ENCODE peak calls at places on chromosomes 11 and 22, in seven cellular contexts. One of them, this sample, is unnamed.
A peak's percentile ranks its signal among the peaks of the same experiment; 100 is the strongest.

GRCh38 chr11:119476666-119477331 is 53.8 kb upstream of the THY1 start:
- DNase-seq in fibroblast of pulmonary artery: no peak
- DNase-seq in NCI-H774: no peak
- DNase-seq in esophagus squamous epithelium: no peak
- DNase-seq in HEK293T: no peak
- DNase-seq in anterior cingulate cortex: no peak
- DNase-seq in mammary epithelial cell: no peak
- DNase-seq in this sample: no peak

GRCh38 chr11:22730319-22730718 is 63.9 kb downstream of the GAS2 start:
- DNase-seq in esophagus squamous epithelium: no peak
- DNase-seq in mammary epithelial cell: no peak
- DNase-seq in NCI-H774: no peak
- DNase-seq in fibroblast of pulmonary artery: peak; percentile 14
- DNase-seq in anterior cingulate cortex: no peak
- DNase-seq in HEK293T: no peak
- DNase-seq in this sample: no peak

GRCh38 chr11:24664399-24664798 is 167.5 kb downstream of the LUZP2 start:
- DNase-seq in HEK293T: no peak
- DNase-seq in NCI-H774: no peak
- DNase-seq in fibroblast of pulmonary artery: no peak
- DNase-seq in mammary epithelial cell: no peak
- DNase-seq in esophagus squamous epithelium: no peak
- DNase-seq in anterior cingulate cortex: no peak
- DNase-seq in this sample: no peak

GRCh38 chr11:100827934-100828661 is 141.0 kb downstream of the ARHGAP42 start:
- DNase-seq in mammary epithelial cell: peak; percentile 57
- DNase-seq in esophagus squamous epithelium: no peak
- DNase-seq in HEK293T: peak; percentile 24
- DNase-seq in fibroblast of pulmonary artery: peak; percentile 66
- DNase-seq in anterior cingulate cortex: no peak
- DNase-seq in NCI-H774: no peak
- DNase-seq in this sample: no peak

GRCh38 chr22:41341990-41342389 is 39.8 kb upstream of the TEF start:
- DNase-seq in esophagus squamous epithelium: no peak
- DNase-seq in HEK293T: no peak
- DNase-seq in fibroblast of pulmonary artery: no peak
- DNase-seq in NCI-H774: no peak
- DNase-seq in mammary epithelial cell: no peak
- DNase-seq in anterior cingulate cortex: no peak
- DNase-seq in this sample: peak; percentile 50

GRCh38 chr22:49004484-49005399 is 822.9 kb downstream of the BRD1 start:
- DNase-seq in fibroblast of pulmonary artery: no peak
- DNase-seq in HEK293T: no peak
- DNase-seq in anterior cingulate cortex: no peak
- DNase-seq in mammary epithelial cell: no peak
- DNase-seq in esophagus squamous epithelium: no peak
- DNase-seq in NCI-H774: no peak
- DNase-seq in this sample: no peak

GRCh38 chr22:23126165-23127054 is 15.4 kb downstream of the RSPH14 start:
- DNase-seq in NCI-H774: no peak
- DNase-seq in mammary epithelial cell: no peak
- DNase-seq in fibroblast of pulmonary artery: no peak
- DNase-seq in HEK293T: no peak
- DNase-seq in esophagus squamous epithelium: no peak
- DNase-seq in anterior cingulate cortex: no peak
- DNase-seq in this sample: no peak

GRCh38 chr11:12864316-12865156 is 144.6 kb upstream of the RASSF10 start:
- DNase-seq in NCI-H774: peak; percentile 84
- DNase-seq in HEK293T: no peak
- DNase-seq in esophagus squamous epithelium: no peak
- DNase-seq in mammary epithelial cell: peak; percentile 26
- DNase-seq in fibroblast of pulmonary artery: peak; percentile 91
- DNase-seq in anterior cingulate cortex: no peak
- DNase-seq in this sample: no peak

GRCh38 chr11:1333091-1333772 is 23.8 kb upstream of the TOLLIP start:
- DNase-seq in esophagus squamous epithelium: no peak
- DNase-seq in HEK293T: no peak
- DNase-seq in fibroblast of pulmonary artery: no peak
- DNase-seq in anterior cingulate cortex: no peak
- DNase-seq in mammary epithelial cell: no peak
- DNase-seq in NCI-H774: no peak
- DNase-seq in this sample: no peak

GRCh38 chr22:20153945-20154344 is 3.1 kb upstream of the CCDC188 start:
- DNase-seq in anterior cingulate cortex: no peak
- DNase-seq in esophagus squamous epithelium: no peak
- DNase-seq in mammary epithelial cell: no peak
- DNase-seq in NCI-H774: no peak
- DNase-seq in fibroblast of pulmonary artery: no peak
- DNase-seq in HEK293T: no peak
- DNase-seq in this sample: no peak

GRCh38 chr11:17506314-17506713 is 29.7 kb upstream of the ABCC8 start:
- DNase-seq in mammary epithelial cell: no peak
- DNase-seq in fibroblast of pulmonary artery: no peak
- DNase-seq in NCI-H774: no peak
- DNase-seq in HEK293T: no peak
- DNase-seq in anterior cingulate cortex: no peak
- DNase-seq in esophagus squamous epithelium: no peak
- DNase-seq in this sample: no peak

GRCh38 chr11:118911880-118912741 is 13.6 kb downstream of the BCL9L start:
- DNase-seq in anterior cingulate cortex: peak; percentile 32
- DNase-seq in mammary epithelial cell: peak; percentile 99
- DNase-seq in NCI-H774: no peak
- DNase-seq in HEK293T: peak; percentile 36
- DNase-seq in fibroblast of pulmonary artery: peak; percentile 85
- DNase-seq in esophagus squamous epithelium: no peak
- DNase-seq in this sample: no peak

GRCh38 chr11:117222991-117223740 is 8.7 kb downstream of the PCSK7 start:
- DNase-seq in NCI-H774: no peak
- DNase-seq in mammary epithelial cell: no peak
- DNase-seq in fibroblast of pulmonary artery: no peak
- DNase-seq in anterior cingulate cortex: no peak
- DNase-seq in esophagus squamous epithelium: no peak
- DNase-seq in HEK293T: no peak
- DNase-seq in this sample: no peak

GRCh38 chr22:43404673-43405385 is 7.0 kb upstream of the MPPED1 start:
- DNase-seq in anterior cingulate cortex: no peak
- DNase-seq in fibroblast of pulmonary artery: no peak
- DNase-seq in esophagus squamous epithelium: no peak
- DNase-seq in NCI-H774: no peak
- DNase-seq in HEK293T: no peak
- DNase-seq in mammary epithelial cell: peak; percentile 88
- DNase-seq in this sample: no peak

GRCh38 chr11:444397-445144 is 2.8 kb upstream of the ANO9 start:
- DNase-seq in esophagus squamous epithelium: no peak
- DNase-seq in fibroblast of pulmonary artery: peak; percentile 50
- DNase-seq in NCI-H774: peak; percentile 74
- DNase-seq in anterior cingulate cortex: no peak
- DNase-seq in mammary epithelial cell: peak; percentile 24
- DNase-seq in HEK293T: no peak
- DNase-seq in this sample: no peak

GRCh38 chr11:24679686-24680318 is 182.9 kb downstream of the LUZP2 start:
- DNase-seq in NCI-H774: no peak
- DNase-seq in esophagus squamous epithelium: no peak
- DNase-seq in anterior cingulate cortex: no peak
- DNase-seq in fibroblast of pulmonary artery: no peak
- DNase-seq in HEK293T: no peak
- DNase-seq in mammary epithelial cell: no peak
- DNase-seq in this sample: no peak

GRCh38 chr11:415640-416041 is 842 bp upstream of the SIGIRR start:
- DNase-seq in mammary epithelial cell: no peak
- DNase-seq in esophagus squamous epithelium: no peak
- DNase-seq in NCI-H774: no peak
- DNase-seq in anterior cingulate cortex: no peak
- DNase-seq in fibroblast of pulmonary artery: no peak
- DNase-seq in HEK293T: no peak
- DNase-seq in this sample: no peak

GRCh38 chr11:77020751-77021150 is 13.4 kb upstream of the B3GNT6 start:
- DNase-seq in HEK293T: no peak
- DNase-seq in anterior cingulate cortex: no peak
- DNase-seq in mammary epithelial cell: peak; percentile 68
- DNase-seq in fibroblast of pulmonary artery: no peak
- DNase-seq in NCI-H774: no peak
- DNase-seq in esophagus squamous epithelium: no peak
- DNase-seq in this sample: no peak

GRCh38 chr22:40044870-40045834 is 50.4 kb downstream of the FAM83F start:
- DNase-seq in NCI-H774: peak; percentile 8
- DNase-seq in anterior cingulate cortex: no peak
- DNase-seq in HEK293T: peak; percentile 66
- DNase-seq in mammary epithelial cell: peak; percentile 32
- DNase-seq in esophagus squamous epithelium: no peak
- DNase-seq in fibroblast of pulmonary artery: no peak
- DNase-seq in this sample: peak; percentile 71

GRCh38 chr11:68298659-68299516 is 13.5 kb upstream of the LRP5 start:
- DNase-seq in esophagus squamous epithelium: no peak
- DNase-seq in NCI-H774: no peak
- DNase-seq in anterior cingulate cortex: no peak
- DNase-seq in HEK293T: no peak
- DNase-seq in fibroblast of pulmonary artery: no peak
- DNase-seq in mammary epithelial cell: no peak
- DNase-seq in this sample: no peak

GRCh38 chr11:35253237-35253636 is 114.3 kb downstream of the CD44 start:
- DNase-seq in esophagus squamous epithelium: no peak
- DNase-seq in anterior cingulate cortex: no peak
- DNase-seq in HEK293T: no peak
- DNase-seq in mammary epithelial cell: no peak
- DNase-seq in fibroblast of pulmonary artery: no peak
- DNase-seq in NCI-H774: no peak
- DNase-seq in this sample: no peak

GRCh38 chr11:129998905-129999304 is 3.7 kb downstream of the PRDM10 start:
- DNase-seq in esophagus squamous epithelium: no peak
- DNase-seq in anterior cingulate cortex: no peak
- DNase-seq in HEK293T: no peak
- DNase-seq in mammary epithelial cell: no peak
- DNase-seq in NCI-H774: no peak
- DNase-seq in fibroblast of pulmonary artery: no peak
- DNase-seq in this sample: no peak

GRCh38 chr11:24093410-24093809 is 403.4 kb upstream of the LUZP2 start:
- DNase-seq in HEK293T: no peak
- DNase-seq in anterior cingulate cortex: no peak
- DNase-seq in fibroblast of pulmonary artery: no peak
- DNase-seq in NCI-H774: no peak
- DNase-seq in esophagus squamous epithelium: no peak
- DNase-seq in mammary epithelial cell: no peak
- DNase-seq in this sample: no peak

GRCh38 chr11:6667733-6668374 is 12.2 kb upstream of the DCHS1 start:
- DNase-seq in esophagus squamous epithelium: no peak
- DNase-seq in mammary epithelial cell: peak; percentile 12
- DNase-seq in HEK293T: peak; percentile 37
- DNase-seq in NCI-H774: no peak
- DNase-seq in anterior cingulate cortex: no peak
- DNase-seq in fibroblast of pulmonary artery: peak; percentile 58
- DNase-seq in this sample: no peak